ENCODE peak calls at places on chromosomes 1 and 21, in nine cellular contexts. G, S, L, A, K, W, J, T and B are unnamed samples.

GRCh38 chr1:167362638-167363037 is 142.0 kb downstream of the POU2F1 start:
- DNase-seq in G (no peak), S (no peak), L (no peak), A (no peak), K (no peak), W (no peak), J (no peak), T (no peak), B (no peak)

GRCh38 chr1:119463569-119463968 is 43.4 kb upstream of the HSD3B1 start:
- DNase-seq in G (no peak), S (no peak), L (no peak), A (no peak), K (no peak), W (no peak), J (no peak), T (no peak), B (no peak)

GRCh38 chr1:221074325-221074724 is 195.1 kb downstream of the HLX start:
- DNase-seq in G (peak; percentile 37), S (no peak), L (no peak), A (no peak), K (no peak), W (no peak), J (no peak), T (no peak), B (no peak)

GRCh38 chr1:22228074-22228473 is 85.2 kb upstream of the WNT4 start:
- DNase-seq in G (no peak), S (no peak), L (no peak), A (no peak), K (no peak), W (no peak), J (no peak), T (no peak), B (no peak)

GRCh38 chr1:33228935-33229487 is 27.3 kb upstream of the ZNF362 start:
- DNase-seq in G (no peak), S (no peak), L (no peak), A (no peak), K (no peak), W (peak; percentile 81), J (peak; percentile 88), T (no peak), B (no peak)

GRCh38 chr1:69993787-69994186 is 211.6 kb downstream of the LRRC40 start:
- DNase-seq in G (no peak), S (no peak), L (no peak), A (no peak), K (no peak), W (no peak), J (no peak), T (no peak), B (no peak)

GRCh38 chr21:34826818-34827217 is 158.0 kb downstream of the CLIC6 start:
- DNase-seq in G (no peak), S (no peak), L (no peak), A (no peak), K (no peak), W (no peak), J (no peak), T (no peak), B (no peak)

GRCh38 chr1:78073441-78073840 is 27.7 kb downstream of the GIPC2 start:
- DNase-seq in G (no peak), S (no peak), L (no peak), A (no peak), K (no peak), W (no peak), J (no peak), T (no peak), B (no peak)

GRCh38 chr1:173420330-173420806 is 56.8 kb upstream of the PRDX6 start:
- DNase-seq in G (peak; percentile 79), S (peak; percentile 55), L (peak; percentile 59), A (peak; percentile 69), K (peak; percentile 68), W (peak; percentile 28), J (peak; percentile 63), T (peak; percentile 62), B (peak; percentile 64)

GRCh38 chr1:2344744-2345296 is 46.5 kb downstream of the MORN1 start:
- DNase-seq in G (no peak), S (no peak), L (no peak), A (no peak), K (no peak), W (no peak), J (no peak), T (no peak), B (no peak)

GRCh38 chr1:145959333-145959732 is 1.5 kb upstream of the LIX1L start:
- DNase-seq in G (no peak), S (no peak), L (no peak), A (no peak), K (no peak), W (no peak), J (no peak), T (no peak), B (no peak)

GRCh38 chr1:63322944-63323865 is 838 bp downstream of the FOXD3 start:
- DNase-seq in G (no peak), S (peak; percentile 62), L (peak; percentile 57), A (peak; percentile 58), K (peak; percentile 27), W (no peak), J (no peak), T (peak; percentile 55), B (no peak)